ENCODE peak calls at places on chromosome 17, in seven cellular contexts. Y is SK-N-SH, J is K562, W is HCT116, K is H1, Q is GM12878, U is HepG2. L is an unnamed sample.

GRCh38 chr17:75918112-75918445 is 13.4 kb upstream of the MRPL38 start:
- DNase-seq in Y (no peak), J (no peak), W (no peak), K (no peak), Q (no peak), U (no peak), L (no peak)

GRCh38 chr17:75773808-75774470 is 8.9 kb upstream of the GALK1 start:
- DNase-seq in Y (peak), J (no peak), W (no peak), K (peak), Q (no peak), U (no peak), L (no peak)

GRCh38 chr17:74760404-74761105 is 12.1 kb downstream of the NHERF1 start:
- DNase-seq in Y (peak), J (peak), W (no peak), K (no peak), Q (no peak), U (no peak), L (no peak)

GRCh38 chr17:2239882-2240430 is 63.6 kb downstream of the SMG6 start:
- DNase-seq in Y (no peak), J (no peak), W (no peak), K (no peak), Q (peak), U (no peak), L (no peak)

GRCh38 chr17:13253746-13254410 is 236.1 kb upstream of the ELAC2 start:
- DNase-seq in Y (no peak), J (no peak), W (no peak), K (no peak), Q (no peak), U (no peak), L (no peak)

GRCh38 chr17:79340286-79340685 is 265.7 kb downstream of the ENGASE start:
- DNase-seq in Y (no peak), J (no peak), W (no peak), K (no peak), Q (peak), U (no peak), L (no peak)

GRCh38 chr17:1976000-1976682 is 49.0 kb downstream of the RTN4RL1 start:
- DNase-seq in Y (no peak), J (no peak), W (no peak), K (no peak), Q (no peak), U (peak), L (no peak)

GRCh38 chr17:19753661-19754463 is 5.8 kb upstream of the ALDH3A1 start:
- DNase-seq in Y (no peak), J (no peak), W (peak), K (no peak), Q (no peak), U (no peak), L (peak)

GRCh38 chr17:77492446-77493237 is 351.9 kb downstream of the SEC14L1 start:
- DNase-seq in Y (no peak), J (no peak), W (no peak), K (no peak), Q (no peak), U (no peak), L (no peak)

GRCh38 chr17:63151981-63152523 is 186.0 kb downstream of the TANC2 start:
- DNase-seq in Y (no peak), J (no peak), W (no peak), K (no peak), Q (no peak), U (no peak), L (no peak)

GRCh38 chr17:65487990-65488389 is 73.5 kb downstream of the AXIN2 start:
- DNase-seq in Y (no peak), J (no peak), W (no peak), K (no peak), Q (no peak), U (no peak), L (no peak)

GRCh38 chr17:14058051-14058450 is 11.3 kb upstream of the COX10 start:
- DNase-seq in Y (no peak), J (no peak), W (no peak), K (no peak), Q (no peak), U (no peak), L (no peak)

GRCh38 chr17:82065638-82066303 is at the start of gene DUS1L:
- DNase-seq in Y (peak), J (peak), W (no peak), K (peak), Q (no peak), U (no peak), L (peak)

GRCh38 chr17:1767358-1767757 is 5.5 kb downstream of the SERPINF1 start:
- DNase-seq in Y (no peak), J (no peak), W (no peak), K (no peak), Q (no peak), U (no peak), L (no peak)

GRCh38 chr17:74354123-74354522 is 7.5 kb downstream of the BTBD17 start:
- DNase-seq in Y (peak), J (peak), W (peak), K (peak), Q (no peak), U (peak), L (no peak)

GRCh38 chr17:58005031-58005727 is 1.9 kb downstream of the SRSF1 start:
- DNase-seq in Y (no peak), J (peak), W (no peak), K (no peak), Q (no peak), U (no peak), L (no peak)

GRCh38 chr17:82006468-82007227 is 16.0 kb downstream of the CENPX start:
- DNase-seq in Y (no peak), J (no peak), W (no peak), K (no peak), Q (no peak), U (no peak), L (no peak)

GRCh38 chr17:1714980-1715802 is 5.0 kb upstream of the TLCD2 start:
- DNase-seq in Y (peak), J (peak), W (peak), K (peak), Q (no peak), U (peak), L (no peak)

GRCh38 chr17:14245002-14245401 is 8.3 kb upstream of the CDRT15 start:
- DNase-seq in Y (no peak), J (no peak), W (peak), K (no peak), Q (no peak), U (no peak), L (no peak)

GRCh38 chr17:13995856-13996635 is 73.3 kb upstream of the COX10 start:
- DNase-seq in Y (no peak), J (no peak), W (no peak), K (no peak), Q (no peak), U (no peak), L (no peak)

GRCh38 chr17:1764274-1764673 is 2.4 kb downstream of the SERPINF1 start:
- DNase-seq in Y (no peak), J (no peak), W (no peak), K (no peak), Q (no peak), U (no peak), L (no peak)

GRCh38 chr17:57666946-57667345 is 78.2 kb downstream of the CCDC182 start:
- DNase-seq in Y (no peak), J (no peak), W (no peak), K (peak), Q (no peak), U (no peak), L (no peak)

GRCh38 chr17:7509937-7510336 is 25.8 kb downstream of the POLR2A start:
- DNase-seq in Y (no peak), J (peak), W (no peak), K (no peak), Q (no peak), U (no peak), L (no peak)

GRCh38 chr17:32007463-32008298 is 498 bp downstream of the LRRC37B start:
- DNase-seq in Y (peak), J (peak), W (no peak), K (peak), Q (no peak), U (no peak), L (peak)

GRCh38 chr17:65431116-65431515 is 130.3 kb downstream of the AXIN2 start:
- DNase-seq in Y (no peak), J (peak), W (no peak), K (no peak), Q (no peak), U (no peak), L (no peak)

GRCh38 chr17:39231587-39232551 is 6.1 kb upstream of the STAC2 start:
- DNase-seq in Y (peak), J (peak), W (no peak), K (peak), Q (no peak), U (no peak), L (no peak)

GRCh38 chr17:77882481-77883212 is 75.9 kb upstream of the TNRC6C start:
- DNase-seq in Y (no peak), J (no peak), W (no peak), K (no peak), Q (peak), U (peak), L (no peak)

GRCh38 chr17:5825717-5826330 is 241.5 kb upstream of the NLRP1 start:
- DNase-seq in Y (no peak), J (no peak), W (no peak), K (no peak), Q (no peak), U (no peak), L (no peak)

GRCh38 chr17:44828919-44829557 is 1.0 kb downstream of the GJC1 start:
- DNase-seq in Y (no peak), J (no peak), W (no peak), K (no peak), Q (no peak), U (no peak), L (no peak)

DNA sequence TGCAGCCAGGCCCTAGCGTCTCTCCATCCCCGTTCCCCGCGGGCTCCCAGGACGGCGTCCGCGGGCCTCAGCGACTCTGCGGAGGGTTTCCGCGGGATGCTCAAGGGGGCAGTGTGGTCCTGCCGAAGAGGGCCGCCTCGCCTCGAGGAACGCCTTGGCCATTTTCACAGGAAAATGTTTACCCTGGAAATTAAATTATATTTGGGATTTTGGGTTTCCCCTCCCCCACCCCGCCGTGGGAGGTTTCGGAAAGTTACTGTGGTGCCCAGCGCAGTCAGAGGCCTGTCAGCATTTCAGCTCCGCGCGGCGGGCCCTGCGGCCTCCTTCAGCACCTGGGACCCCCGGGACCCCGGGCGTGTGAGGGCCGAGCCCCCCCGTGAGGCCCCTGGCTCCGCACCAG is 94.5 kb downstream of the PCTP start:
- DNase-seq in Y (peak), J (no peak), W (no peak), K (peak), Q (no peak), U (no peak), L (no peak)
- TF ChIP-seq JUND in Y (no peak), J (no peak), W (no peak), K (no peak), Q (no peak), U (no peak), L (no peak)

DNA sequence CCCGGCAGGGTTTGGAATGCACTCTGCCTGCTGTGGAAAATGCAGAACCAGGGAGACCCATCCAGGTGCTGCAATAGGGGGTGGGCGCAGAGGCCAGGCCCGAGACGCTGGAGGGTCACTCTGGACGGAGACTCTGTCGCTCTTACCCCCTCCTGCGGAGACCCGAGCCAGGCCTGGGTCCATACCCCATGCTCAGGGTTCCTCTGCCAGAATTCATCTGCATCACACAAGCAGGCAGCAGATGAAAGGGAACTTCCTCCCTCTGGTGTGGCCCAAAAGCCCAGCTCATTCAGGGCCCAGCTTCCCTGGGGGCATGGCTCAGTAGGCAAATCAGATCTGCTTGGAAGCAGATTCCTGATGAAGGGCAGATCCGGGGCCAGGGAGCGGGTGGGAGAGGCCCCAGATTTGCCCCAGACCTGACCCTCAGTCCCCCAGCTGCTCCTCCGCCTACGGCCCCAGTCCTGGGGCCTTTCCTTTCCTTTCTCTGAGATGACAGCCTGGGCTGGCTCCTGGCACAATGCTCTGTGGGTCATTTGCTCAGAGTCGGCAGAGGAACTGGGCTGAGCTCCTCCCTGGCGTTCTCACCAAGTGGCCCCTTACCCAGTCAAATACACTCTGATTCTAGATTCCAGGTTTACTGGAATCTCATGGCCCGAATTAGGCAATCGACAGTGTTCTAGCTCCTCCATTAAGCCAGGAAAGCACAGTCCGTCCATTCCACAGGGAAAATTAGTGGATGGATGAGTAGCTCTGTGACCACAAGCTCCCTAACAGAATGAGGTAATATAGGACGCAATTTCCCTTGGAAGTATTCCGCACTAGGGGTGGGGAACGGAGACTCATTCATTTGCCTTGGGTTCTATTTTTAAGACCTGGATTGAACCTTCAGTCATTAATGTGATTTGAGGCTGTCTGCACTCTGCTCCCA is 19.1 kb upstream of the RASD1 start:
- DNase-seq in Y (peak), J (no peak), W (no peak), K (peak), Q (no peak), U (no peak), L (no peak)
- TF ChIP-seq JUND in Y (no peak), J (no peak), W (no peak), K (no peak), Q (no peak), U (no peak), L (no peak)

GRCh38 chr17:48253976-48254375 is 146.4 kb downstream of the SNX11 start:
- DNase-seq in Y (no peak), J (no peak), W (no peak), K (no peak), Q (no peak), U (no peak), L (no peak)

GRCh38 chr17:48250949-48251348 is 143.4 kb downstream of the SNX11 start:
- DNase-seq in Y (no peak), J (no peak), W (no peak), K (no peak), Q (no peak), U (no peak), L (no peak)

GRCh38 chr17:48251950-48252349 is 144.4 kb downstream of the SNX11 start:
- DNase-seq in Y (no peak), J (no peak), W (no peak), K (no peak), Q (no peak), U (no peak), L (no peak)

GRCh38 chr17:48258317-48258716 is 150.8 kb downstream of the SNX11 start:
- DNase-seq in Y (no peak), J (peak), W (no peak), K (no peak), Q (no peak), U (no peak), L (no peak)

GRCh38 chr17:48254896-48255295 is 147.3 kb downstream of the SNX11 start:
- DNase-seq in Y (no peak), J (peak), W (no peak), K (no peak), Q (no peak), U (no peak), L (no peak)
- TF ChIP-seq JUND in Y (no peak), J (peak), W (no peak), K (no peak), Q (no peak), U (no peak), L (no peak)

DNA sequence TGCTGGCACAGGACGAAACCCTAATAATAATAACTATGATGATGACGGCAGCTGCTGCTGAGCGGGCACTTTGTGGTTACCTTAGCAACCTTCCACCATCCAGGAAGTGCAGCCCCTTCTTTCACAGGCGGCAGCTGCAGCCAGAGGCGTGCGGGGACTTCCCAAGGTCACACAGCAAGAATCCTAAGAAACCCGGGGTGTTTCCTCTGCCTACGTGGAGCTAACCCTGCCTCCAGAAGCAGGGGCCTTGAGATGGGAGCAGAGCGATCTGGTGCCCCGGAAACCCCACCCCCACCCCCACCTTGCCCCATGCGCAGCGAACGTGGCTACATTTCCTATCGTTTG is 22.4 kb upstream of the EIF1 start:
- DNase-seq in Y (peak), J (peak), W (no peak), K (no peak), Q (peak), U (no peak), L (no peak)
- TF ChIP-seq JUND in Y (no peak), J (no peak), W (no peak), K (no peak), Q (no peak), U (no peak), L (no peak)